ENCODE peak calls at places on chromosomes 4 and X, in five cellular contexts. Z is nucleus accumbens, F is astrocyte of the spinal cord, C is NCI-H1436, R is left cardiac atrium. Q is an unnamed sample.

GRCh38 chr4:6876440-6876839 is 33.2 kb upstream of the TBC1D14 start:
- DNase-seq in Z (no peak), F (no peak), C (no peak), R (no peak), Q (no peak)

GRCh38 chr4:133555671-133556070 is 406.6 kb downstream of the PCDH10 start:
- DNase-seq in Z (no peak), F (peak; percentile 22), C (no peak), R (no peak), Q (no peak)

GRCh38 chrX:132227383-132228112 is 8.3 kb upstream of the RAP2C start:
- DNase-seq in Z (no peak), F (no peak), C (no peak), R (no peak), Q (no peak)

GRCh38 chr4:89788243-89789072 is 48.5 kb downstream of the SNCA start:
- DNase-seq in Z (no peak), F (peak; percentile 24), C (peak; percentile 16), R (peak; percentile 62), Q (peak; percentile 64)

GRCh38 chr4:94766856-94767255 is 9.1 kb downstream of the BMPR1B start:
- DNase-seq in Z (no peak), F (peak; percentile 52), C (no peak), R (no peak), Q (peak; percentile 78)

GRCh38 chrX:149453911-149454820 is 50.9 kb downstream of the IDS start:
- DNase-seq in Z (no peak), F (no peak), C (no peak), R (no peak), Q (no peak)

GRCh38 chr4:182917182-182918043 is at the start of gene DCTD:
- DNase-seq in Z (peak; percentile 62), F (peak; percentile 67), C (peak; percentile 54), R (peak; percentile 88), Q (peak; percentile 34)

GRCh38 chr4:107283587-107284559 is 247.8 kb upstream of the DKK2 start:
- DNase-seq in Z (no peak), F (peak; percentile 95), C (no peak), R (no peak), Q (peak; percentile 94)

GRCh38 chr4:139416073-139416673 is 37.7 kb upstream of the RAB33B start:
- DNase-seq in Z (no peak), F (peak; percentile 55), C (no peak), R (no peak), Q (no peak)

GRCh38 chrX:108312011-108312410 is 126.2 kb downstream of the COL4A6 start:
- DNase-seq in Z (no peak), F (no peak), C (no peak), R (no peak), Q (peak; percentile 5)

GRCh38 chr4:113468165-113469022 is 293.1 kb downstream of the CAMK2D start:
- DNase-seq in Z (no peak), F (peak; percentile 100), C (no peak), R (peak; percentile 85), Q (peak; percentile 100)

GRCh38 chrX:115337735-115338134 is 48.2 kb downstream of the LUZP4 start:
- DNase-seq in Z (no peak), F (peak; percentile 55), C (no peak), R (peak; percentile 24), Q (no peak)

GRCh38 chr4:182089326-182089725 is 153.9 kb upstream of the TENM3 start:
- DNase-seq in Z (no peak), F (no peak), C (no peak), R (no peak), Q (no peak)

GRCh38 chrX:123610915-123611314 is 121.9 kb downstream of the THOC2 start:
- DNase-seq in Z (no peak), F (no peak), C (no peak), R (no peak), Q (no peak)

GRCh38 chr4:24519649-24520048 is 64.7 kb downstream of the DHX15 start:
- DNase-seq in Z (no peak), F (peak; percentile 29), C (no peak), R (no peak), Q (no peak)

GRCh38 chrX:70196961-70197805 is 19.9 kb downstream of the DGAT2L6 start:
- DNase-seq in Z (no peak), F (peak; percentile 51), C (no peak), R (peak; percentile 27), Q (peak; percentile 53)

GRCh38 chr4:8090312-8090711 is 68.3 kb downstream of the ABLIM2 start:
- DNase-seq in Z (no peak), F (peak; percentile 38), C (no peak), R (peak; percentile 33), Q (peak; percentile 58)

GRCh38 chr4:87097075-87097474 is 123.3 kb downstream of the KLHL8 start:
- DNase-seq in Z (no peak), F (no peak), C (no peak), R (no peak), Q (no peak)

GRCh38 chrX:129622757-129623301 is 31.9 kb downstream of the APLN start:
- DNase-seq in Z (no peak), F (peak; percentile 77), C (no peak), R (no peak), Q (peak; percentile 91)

GRCh38 chr4:98485816-98486355 is 172.5 kb downstream of the TSPAN5 start:
- DNase-seq in Z (no peak), F (no peak), C (no peak), R (no peak), Q (no peak)

GRCh38 chr4:136831553-136831952 is 700.7 kb downstream of the PCDH18 start:
- DNase-seq in Z (no peak), F (no peak), C (no peak), R (no peak), Q (peak; percentile 3)

GRCh38 chr4:122703868-122704267 is 28.6 kb upstream of the BBS12 start:
- DNase-seq in Z (no peak), F (peak; percentile 24), C (no peak), R (no peak), Q (no peak)

GRCh38 chrX:12961191-12961718 is 13.7 kb upstream of the TMSB4X start:
- DNase-seq in Z (no peak), F (no peak), C (no peak), R (no peak), Q (no peak)

GRCh38 chr4:54281060-54281781 is 52.1 kb downstream of the PDGFRA start:
- DNase-seq in Z (no peak), F (peak; percentile 89), C (no peak), R (peak; percentile 90), Q (peak; percentile 84)

GRCh38 chr4:13793020-13793710 is 165.6 kb upstream of the BOD1L1 start:
- DNase-seq in Z (no peak), F (no peak), C (no peak), R (no peak), Q (no peak)

GRCh38 chr4:10179957-10180602 is 63.5 kb upstream of the WDR1 start:
- DNase-seq in Z (no peak), F (no peak), C (no peak), R (no peak), Q (no peak)

GRCh38 chr4:15457401-15458201 is 12.1 kb upstream of the CC2D2A start:
- DNase-seq in Z (no peak), F (peak; percentile 79), C (no peak), R (no peak), Q (peak; percentile 38)

GRCh38 chr4:71162386-71162785 is 168.9 kb downstream of the DCK start:
- DNase-seq in Z (no peak), F (no peak), C (no peak), R (no peak), Q (no peak)

GRCh38 chr4:106238819-106239420 is 77.1 kb downstream of the TBCK start:
- DNase-seq in Z (no peak), F (peak; percentile 49), C (peak; percentile 28), R (no peak), Q (peak; percentile 39)

GRCh38 chr4:25174674-25175073 is 14.4 kb upstream of the SEPSECS start:
- DNase-seq in Z (no peak), F (no peak), C (no peak), R (no peak), Q (peak; percentile 31)

GRCh38 chr4:16157609-16158503 is 68.4 kb downstream of the TAPT1 start:
- DNase-seq in Z (no peak), F (no peak), C (no peak), R (no peak), Q (no peak)

GRCh38 chr4:61376301-61376700 is 176.2 kb downstream of the ADGRL3 start:
- DNase-seq in Z (no peak), F (no peak), C (no peak), R (peak; percentile 18), Q (no peak)

GRCh38 chr4:71113294-71113693 is 119.8 kb downstream of the DCK start:
- DNase-seq in Z (no peak), F (no peak), C (no peak), R (no peak), Q (no peak)

GRCh38 chr4:186954956-186955355 is 231.3 kb upstream of the FAT1 start:
- DNase-seq in Z (no peak), F (no peak), C (no peak), R (no peak), Q (no peak)

GRCh38 chrX:154409222-154409871 is at the start of gene DNASE1L1:
- DNase-seq in Z (no peak), F (peak; percentile 91), C (no peak), R (peak; percentile 90), Q (peak; percentile 94)

GRCh38 chrX:125757794-125758564 is 408.1 kb downstream of the DCAF12L2 start:
- DNase-seq in Z (no peak), F (no peak), C (no peak), R (peak; percentile 26), Q (peak; percentile 84)

Q was measured in HT1080.